ENCODE peak calls at places on chromosomes 16 and 17, in eight cellular contexts. A is substantia nigra; R is NCI-H1048; F is sciatic nerve; W is activated CD4-positive, alpha-beta T cell treated with anti-CD3 and anti-CD28 coated beads, Interleukin-2, amount 10 ng/mL, durations not matched to agents 7 days and 5 days; Y is stimulated activated CD4-positive, alpha-beta T cell treated with anti-CD3 and anti-CD28 coated beads, Interleukin-1b, Interleukin-23, amount 100 ng/mL, for 24 hours; S is T-helper 1 cell; Z is hypothalamus. V is an unnamed sample.

GRCh38 chr17:79919164-79919585 is 79.9 kb upstream of the CBX4 start:
- DNase-seq in F (peak), W (no peak), A (peak), Y (no peak), R (no peak), Z (peak), S (no peak), V (peak)

GRCh38 chr16:9549487-9549886 is 458.0 kb downstream of the HAPSTR1 start:
- DNase-seq in Y (no peak), S (no peak), F (no peak), R (no peak), A (no peak), Z (no peak), W (no peak), V (no peak)

GRCh38 chr17:42457107-42457787 is 1.4 kb upstream of the ATP6V0A1 start:
- DNase-seq in S (no peak), Z (no peak), F (no peak), W (no peak), A (no peak), Y (no peak), R (no peak), V (peak)

GRCh38 chr17:48162946-48163506 is 55.5 kb downstream of the SNX11 start:
- DNase-seq in W (no peak), F (no peak), Z (no peak), S (no peak), R (no peak), A (no peak), Y (no peak), V (no peak)

GRCh38 chr16:71214771-71215381 is 15.6 kb downstream of the HYDIN start:
- DNase-seq in Y (no peak), W (no peak), F (no peak), S (no peak), A (no peak), Z (no peak), R (no peak), V (no peak)

GRCh38 chr16:11675561-11676511 is 7.6 kb downstream of the SNN start:
- DNase-seq in Y (no peak), Z (no peak), R (no peak), S (no peak), F (no peak), W (no peak), A (no peak), V (no peak)

GRCh38 chr17:79811036-79811887 is 14.4 kb upstream of the CBX8 start:
- DNase-seq in S (no peak), F (no peak), Z (no peak), R (no peak), W (peak), Y (no peak), A (no peak), V (no peak)

GRCh38 chr16:89360760-89361435 is 129.5 kb downstream of the ANKRD11 start:
- DNase-seq in F (no peak), A (no peak), W (peak), S (peak), Y (no peak), R (no peak), Z (no peak), V (no peak)

GRCh38 chr16:88387941-88388627 is 5.3 kb downstream of the ZNF469 start:
- DNase-seq in W (no peak), F (no peak), S (no peak), Y (no peak), A (peak), R (no peak), Z (peak), V (peak)

GRCh38 chr17:75271955-75272847 is 1.2 kb upstream of the MIF4GD start:
- DNase-seq in A (no peak), W (no peak), Y (no peak), S (no peak), F (no peak), R (no peak), Z (no peak), V (no peak)

GRCh38 chr17:32161506-32162365 is 19.4 kb downstream of the RHOT1 start:
- DNase-seq in A (no peak), S (no peak), Y (no peak), F (no peak), W (no peak), Z (no peak), R (no peak), V (no peak)

GRCh38 chr16:53219795-53220194 is 165.0 kb downstream of the CHD9 start:
- DNase-seq in Z (no peak), S (no peak), W (no peak), F (no peak), R (no peak), Y (no peak), A (no peak), V (no peak)

GRCh38 chr17:36999475-36999874 is 50.7 kb downstream of the AATF start:
- DNase-seq in S (no peak), W (no peak), Z (no peak), Y (no peak), A (no peak), R (no peak), F (no peak), V (no peak)

GRCh38 chr17:83080641-83081560 is 1.5 kb downstream of the METRNL start:
- DNase-seq in Z (no peak), A (no peak), S (peak), F (no peak), Y (no peak), R (no peak), W (peak), V (no peak)

GRCh38 chr16:79261461-79261860 is 339.1 kb downstream of the MAF start:
- DNase-seq in A (no peak), W (no peak), R (no peak), S (peak), Y (no peak), F (no peak), Z (no peak), V (no peak)